ENCODE peak calls at places on chromosomes 6 and 20, in seven cellular contexts. A is GM12891, X is K562, Q is GM12878, M is SK-N-SH, O is HepG2, I is H1. V is an unnamed sample.

GRCh38 chr6:39357998-39358686 is 35.6 kb upstream of the KCNK16 start:
- DNase-seq in A (no peak), X (no peak), Q (no peak), M (peak), O (no peak), I (no peak), V (no peak)

GRCh38 chr20:37345339-37346231 is at the start of gene SRC:
- DNase-seq in A (peak), X (peak), Q (no peak), M (peak), O (peak), I (peak), V (peak)

GRCh38 chr6:148339766-148340165 is 2.9 kb upstream of the SASH1 start:
- DNase-seq in A (no peak), X (no peak), Q (no peak), M (no peak), O (no peak), I (no peak), V (no peak)

GRCh38 chr6:9878535-9878934 is 536.3 kb downstream of the TFAP2A start:
- DNase-seq in A (no peak), X (no peak), Q (no peak), M (no peak), O (no peak), I (no peak), V (no peak)

GRCh38 chr6:139547082-139547776 is 172.8 kb upstream of the CITED2 start:
- DNase-seq in A (no peak), X (no peak), Q (no peak), M (no peak), O (no peak), I (no peak), V (no peak)

GRCh38 chr6:158068893-158069799 is 87.5 kb downstream of the SYNJ2 start:
- DNase-seq in A (no peak), X (peak), Q (no peak), M (no peak), O (no peak), I (no peak), V (no peak)

GRCh38 chr6:134663800-134664535 is 285.9 kb downstream of the ALDH8A1 start:
- DNase-seq in A (no peak), X (no peak), Q (no peak), M (no peak), O (no peak), I (no peak), V (no peak)

GRCh38 chr6:33699131-33699530 is 12.4 kb downstream of the UQCC2 start:
- DNase-seq in A (no peak), X (no peak), Q (no peak), M (no peak), O (no peak), I (no peak), V (no peak)

GRCh38 chr6:16206595-16207037 is 31.8 kb upstream of the GMPR start:
- DNase-seq in A (no peak), X (peak), Q (no peak), M (peak), O (peak), I (peak), V (no peak)

GRCh38 chr6:21992178-21992967 is 304.5 kb downstream of the PRL start:
- DNase-seq in A (no peak), X (peak), Q (no peak), M (no peak), O (no peak), I (no peak), V (no peak)
- TF ChIP-seq TAF1 in A (no peak), X (no peak), Q (no peak), M (no peak), O (no peak), I (no peak), V (no peak)

DNA sequence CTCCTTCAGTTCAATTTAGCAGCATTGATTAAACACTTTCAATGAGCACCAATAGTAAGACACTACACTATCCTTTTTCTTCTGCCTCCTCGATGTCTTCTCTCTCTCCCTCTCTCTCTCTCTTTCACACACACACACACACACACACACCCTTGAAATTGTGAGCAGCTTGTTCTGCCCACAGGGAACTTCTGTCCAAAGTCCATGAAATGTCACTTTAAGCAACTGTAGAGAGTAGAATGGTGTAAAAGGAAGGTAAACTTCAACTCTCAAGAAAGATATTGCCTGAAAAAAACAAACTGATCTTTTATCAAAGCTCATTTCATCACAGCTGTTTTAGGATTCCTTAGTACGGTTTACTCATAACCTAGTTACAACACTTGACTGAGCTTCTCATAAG is 107.1 kb downstream of the TNFRSF21 start:
- DNase-seq in A (no peak), X (no peak), Q (no peak), M (no peak), O (no peak), I (no peak), V (no peak)
- TF ChIP-seq POLR2AphosphoS5 in A (no peak), X (no peak), Q (no peak), M (no peak), O (no peak), I (no peak), V (no peak)

GRCh38 chr6:4732691-4733315 is 43.4 kb upstream of the CDYL start:
- DNase-seq in A (no peak), X (peak), Q (no peak), M (peak), O (peak), I (peak), V (no peak)
- TF ChIP-seq TAF1 in A (no peak), X (no peak), Q (no peak), M (no peak), O (no peak), I (no peak), V (no peak)

DNA sequence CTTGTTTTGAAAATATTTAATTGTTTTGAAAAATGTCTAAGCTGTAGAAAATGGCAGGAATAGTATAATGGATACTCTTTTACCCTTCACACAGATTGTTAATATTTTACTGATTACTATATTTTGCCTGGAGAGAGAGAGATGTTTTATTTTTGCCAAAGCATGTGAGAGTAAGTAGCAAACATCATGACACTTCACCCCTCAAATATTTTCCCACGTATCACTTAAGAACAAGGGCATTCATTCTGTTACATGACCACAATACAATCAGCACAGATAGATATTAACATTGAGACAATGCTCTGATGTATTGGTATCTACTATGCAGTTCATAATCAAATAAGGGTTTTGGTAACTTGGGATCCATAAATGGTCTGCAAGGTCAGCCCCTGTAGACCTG is 116.5 kb downstream of the CCDC170 start:
- DNase-seq in A (no peak), X (no peak), Q (no peak), M (no peak), O (no peak), I (no peak), V (no peak)
- TF ChIP-seq POLR2AphosphoS5 in A (no peak), X (no peak), Q (no peak), M (no peak), O (no peak), I (no peak), V (no peak)

DNA sequence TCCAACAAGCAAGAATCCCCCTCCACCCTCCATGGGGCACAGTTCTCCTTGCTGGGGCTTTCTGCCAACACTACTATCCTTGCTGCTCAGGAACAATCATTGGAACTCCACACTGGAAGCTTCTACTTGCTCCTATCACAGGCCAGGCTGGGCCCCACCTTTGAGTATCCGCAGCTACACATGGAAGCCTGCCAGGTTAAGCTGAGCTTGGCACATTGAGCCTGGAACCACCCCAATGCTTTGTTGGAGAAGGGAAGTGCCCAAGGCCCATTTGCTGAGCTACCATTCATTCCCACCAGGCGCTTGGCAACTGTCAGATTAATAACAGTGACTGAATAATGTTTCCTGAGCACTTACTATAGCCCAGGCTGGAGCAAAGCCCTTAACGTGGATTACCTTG is 357.3 kb downstream of the MAFB start:
- DNase-seq in A (no peak), X (no peak), Q (no peak), M (no peak), O (no peak), I (no peak), V (no peak)
- TF ChIP-seq TAF1 in A (no peak), X (no peak), Q (no peak), M (no peak), O (no peak), I (no peak), V (no peak)

GRCh38 chr20:35151739-35152138 is 4.6 kb upstream of the EDEM2 start:
- DNase-seq in A (no peak), X (no peak), Q (no peak), M (no peak), O (no peak), I (no peak), V (no peak)
- TF ChIP-seq POLR2AphosphoS5 in A (no peak), X (no peak), Q (no peak), M (no peak), O (no peak), I (no peak), V (no peak)

GRCh38 chr6:26328265-26328844 is 36.6 kb upstream of the BTN3A2 start:
- DNase-seq in A (no peak), X (no peak), Q (no peak), M (no peak), O (no peak), I (no peak), V (no peak)
- TF ChIP-seq TAF1 in A (no peak), X (peak), Q (no peak), M (no peak), O (no peak), I (no peak), V (no peak)

GRCh38 chr6:126264265-126264664 is 75.7 kb upstream of the CENPW start:
- DNase-seq in A (no peak), X (no peak), Q (no peak), M (no peak), O (no peak), I (no peak), V (no peak)

GRCh38 chr6:126268087-126268486 is 71.8 kb upstream of the CENPW start:
- DNase-seq in A (peak), X (peak), Q (peak), M (peak), O (no peak), I (no peak), V (no peak)

GRCh38 chr6:126261792-126262421 is 78.0 kb upstream of the CENPW start:
- DNase-seq in A (no peak), X (no peak), Q (no peak), M (no peak), O (no peak), I (no peak), V (no peak)

GRCh38 chr6:126266664-126267063 is 73.3 kb upstream of the CENPW start:
- DNase-seq in A (no peak), X (no peak), Q (no peak), M (no peak), O (no peak), I (no peak), V (no peak)

GRCh38 chr6:126267621-126268020 is 72.3 kb upstream of the CENPW start:
- DNase-seq in A (no peak), X (no peak), Q (no peak), M (no peak), O (no peak), I (no peak), V (no peak)
- TF ChIP-seq POLR2AphosphoS5 in A (no peak), X (no peak), Q (no peak), M (no peak), O (no peak), I (no peak), V (no peak)

DNA sequence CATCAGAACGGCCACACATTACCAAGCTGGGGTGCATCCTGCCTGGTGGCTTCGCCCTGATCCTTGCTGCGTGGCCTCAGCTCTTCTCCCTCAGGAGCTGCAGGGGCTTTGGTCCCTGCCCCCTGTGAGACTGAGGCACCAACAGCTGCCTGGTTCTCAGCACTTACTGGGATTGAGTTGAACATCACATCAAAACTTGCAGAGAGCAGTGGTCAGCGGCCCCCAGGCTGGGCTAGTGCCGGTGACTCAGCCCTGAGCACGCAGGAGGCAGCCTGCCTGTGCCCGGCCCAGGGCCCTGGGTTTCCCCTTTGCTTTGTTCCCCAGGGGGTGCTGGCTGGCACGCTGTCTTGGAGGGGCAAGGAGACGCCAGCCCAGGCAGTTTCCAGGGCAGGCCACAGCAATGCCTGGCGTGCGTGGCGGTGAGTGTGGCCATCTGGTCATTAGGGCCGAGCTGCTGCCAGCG is 63.3 kb downstream of the DLL1 start:
- DNase-seq in A (no peak), X (no peak), Q (no peak), M (peak), O (no peak), I (no peak), V (no peak)
- TF ChIP-seq TAF1 in A (no peak), X (no peak), Q (no peak), M (no peak), O (no peak), I (no peak), V (no peak)